ENCODE peak calls at places on chromosomes 7 and 10, in six cellular contexts. One of them, this sample, is unnamed.

GRCh38 chr10:85490431-85490830 is 876.2 kb downstream of the GRID1 start:
- DNase-seq in HepG2: no peak
- DNase-seq in HCT116: no peak
- DNase-seq in H1: no peak
- DNase-seq in A549: no peak
- DNase-seq in K562: no peak
- DNase-seq in this sample: no peak

GRCh38 chr7:104967088-104967487 is 46.9 kb upstream of the KMT2E start:
- DNase-seq in HepG2: no peak
- DNase-seq in HCT116: no peak
- DNase-seq in H1: no peak
- DNase-seq in A549: no peak
- DNase-seq in K562: peak; percentile 81
- DNase-seq in this sample: peak; percentile 58

GRCh38 chr7:69402696-69403095 is 195.6 kb upstream of the AUTS2 start:
- DNase-seq in HepG2: no peak
- DNase-seq in HCT116: no peak
- DNase-seq in H1: no peak
- DNase-seq in A549: peak; percentile 38
- DNase-seq in K562: no peak
- DNase-seq in this sample: no peak

GRCh38 chr10:77970869-77971803 is 44.6 kb upstream of the DLG5 start:
- DNase-seq in HepG2: peak; percentile 92
- DNase-seq in HCT116: no peak
- DNase-seq in H1: no peak
- DNase-seq in A549: peak; percentile 49
- DNase-seq in K562: peak; percentile 91
- DNase-seq in this sample: peak; percentile 98

GRCh38 chr10:119395287-119396007 is 147.1 kb downstream of the RGS10 start:
- DNase-seq in HepG2: no peak
- DNase-seq in HCT116: no peak
- DNase-seq in H1: no peak
- DNase-seq in A549: no peak
- DNase-seq in K562: no peak
- DNase-seq in this sample: peak; percentile 33

GRCh38 chr7:137820156-137820555 is 26.6 kb downstream of the DGKI start:
- DNase-seq in HepG2: no peak
- DNase-seq in HCT116: no peak
- DNase-seq in H1: no peak
- DNase-seq in A549: no peak
- DNase-seq in K562: no peak
- DNase-seq in this sample: no peak

GRCh38 chr10:96089670-96090462 is 40.2 kb upstream of the ZNF518A start:
- DNase-seq in HepG2: peak; percentile 93
- DNase-seq in HCT116: peak; percentile 85
- DNase-seq in H1: peak; percentile 67
- DNase-seq in A549: peak; percentile 98
- DNase-seq in K562: peak; percentile 96
- DNase-seq in this sample: peak; percentile 96

GRCh38 chr10:110803830-110804338 is 67.8 kb upstream of the PDCD4 start:
- DNase-seq in HepG2: peak; percentile 45
- DNase-seq in HCT116: no peak
- DNase-seq in H1: peak; percentile 57
- DNase-seq in A549: peak; percentile 50
- DNase-seq in K562: peak; percentile 42
- DNase-seq in this sample: peak; percentile 24

GRCh38 chr10:96724621-96725020 is 4.3 kb upstream of the PIK3AP1 start:
- DNase-seq in HepG2: no peak
- DNase-seq in HCT116: no peak
- DNase-seq in H1: no peak
- DNase-seq in A549: no peak
- DNase-seq in K562: no peak
- DNase-seq in this sample: no peak

GRCh38 chr10:20963056-20963455 is 65.9 kb upstream of the NEBL start:
- DNase-seq in HepG2: no peak
- DNase-seq in HCT116: no peak
- DNase-seq in H1: no peak
- DNase-seq in A549: no peak
- DNase-seq in K562: no peak
- DNase-seq in this sample: no peak

GRCh38 chr7:151697942-151698341 is 178.2 kb upstream of the RHEB start:
- DNase-seq in HepG2: no peak
- DNase-seq in HCT116: no peak
- DNase-seq in H1: no peak
- DNase-seq in A549: no peak
- DNase-seq in K562: no peak
- DNase-seq in this sample: no peak

GRCh38 chr7:117137868-117138267 is 184.6 kb downstream of the ST7 start:
- DNase-seq in HepG2: no peak
- DNase-seq in HCT116: no peak
- DNase-seq in H1: no peak
- DNase-seq in A549: no peak
- DNase-seq in K562: no peak
- DNase-seq in this sample: no peak

GRCh38 chr10:118694848-118695247 is 59.9 kb downstream of the CACUL1 start:
- DNase-seq in HepG2: no peak
- DNase-seq in HCT116: no peak
- DNase-seq in H1: no peak
- DNase-seq in A549: no peak
- DNase-seq in K562: no peak
- DNase-seq in this sample: peak; percentile 86

GRCh38 chr7:50359995-50360925 is 55.7 kb downstream of the IKZF1 start:
- DNase-seq in HepG2: no peak
- DNase-seq in HCT116: no peak
- DNase-seq in H1: no peak
- DNase-seq in A549: no peak
- DNase-seq in K562: peak; percentile 87
- DNase-seq in this sample: no peak

GRCh38 chr10:88038268-88038667 is 174.8 kb downstream of the PTEN start:
- DNase-seq in HepG2: no peak
- DNase-seq in HCT116: no peak
- DNase-seq in H1: no peak
- DNase-seq in A549: peak; percentile 5
- DNase-seq in K562: no peak
- DNase-seq in this sample: peak; percentile 92

GRCh38 chr7:105838273-105839141 is 37.9 kb downstream of the ATXN7L1 start:
- DNase-seq in HepG2: no peak
- DNase-seq in HCT116: no peak
- DNase-seq in H1: no peak
- DNase-seq in A549: peak; percentile 21
- DNase-seq in K562: no peak
- DNase-seq in this sample: peak; percentile 73

GRCh38 chr10:11805792-11806191 is 17.4 kb upstream of the PROSER2 start:
- DNase-seq in HepG2: no peak
- DNase-seq in HCT116: no peak
- DNase-seq in H1: no peak
- DNase-seq in A549: no peak
- DNase-seq in K562: no peak
- DNase-seq in this sample: no peak

GRCh38 chr7:137975223-137975622 is 26.7 kb downstream of the CREB3L2 start:
- DNase-seq in HepG2: no peak
- DNase-seq in HCT116: no peak
- DNase-seq in H1: no peak
- DNase-seq in A549: no peak
- DNase-seq in K562: peak; percentile 61
- DNase-seq in this sample: peak; percentile 85

GRCh38 chr7:90222811-90223725 is 11.5 kb downstream of the STEAP2 start:
- DNase-seq in HepG2: peak; percentile 28
- DNase-seq in HCT116: no peak
- DNase-seq in H1: no peak
- DNase-seq in A549: peak; percentile 72
- DNase-seq in K562: no peak
- DNase-seq in this sample: peak; percentile 68

GRCh38 chr7:66778201-66778600 is 37.7 kb downstream of the RABGEF1 start:
- DNase-seq in HepG2: no peak
- DNase-seq in HCT116: no peak
- DNase-seq in H1: no peak
- DNase-seq in A549: no peak
- DNase-seq in K562: no peak
- DNase-seq in this sample: peak; percentile 65

GRCh38 chr7:32582036-32582435 is 86.7 kb downstream of the AVL9 start:
- DNase-seq in HepG2: no peak
- DNase-seq in HCT116: no peak
- DNase-seq in H1: no peak
- DNase-seq in A549: no peak
- DNase-seq in K562: no peak
- DNase-seq in this sample: peak; percentile 35

GRCh38 chr10:13690281-13690825 is 103.6 kb downstream of the PRPF18 start:
- DNase-seq in HepG2: no peak
- DNase-seq in HCT116: no peak
- DNase-seq in H1: peak; percentile 56
- DNase-seq in A549: no peak
- DNase-seq in K562: no peak
- DNase-seq in this sample: no peak

GRCh38 chr10:45235823-45236222 is 79.6 kb downstream of the OR13A1 start:
- DNase-seq in HepG2: no peak
- DNase-seq in HCT116: no peak
- DNase-seq in H1: no peak
- DNase-seq in A549: no peak
- DNase-seq in K562: no peak
- DNase-seq in this sample: peak; percentile 7

GRCh38 chr7:4025211-4025610 is 656.9 kb upstream of the FOXK1 start:
- DNase-seq in HepG2: no peak
- DNase-seq in HCT116: no peak
- DNase-seq in H1: no peak
- DNase-seq in A549: no peak
- DNase-seq in K562: no peak
- DNase-seq in this sample: no peak

GRCh38 chr7:4024133-4024532 is 658.0 kb upstream of the FOXK1 start:
- DNase-seq in HepG2: no peak
- DNase-seq in HCT116: no peak
- DNase-seq in H1: no peak
- DNase-seq in A549: no peak
- DNase-seq in K562: no peak
- DNase-seq in this sample: no peak

GRCh38 chr7:4028221-4028620 is 653.9 kb upstream of the FOXK1 start:
- DNase-seq in HepG2: no peak
- DNase-seq in HCT116: no peak
- DNase-seq in H1: no peak
- DNase-seq in A549: no peak
- DNase-seq in K562: no peak
- DNase-seq in this sample: no peak

GRCh38 chr7:4025694-4026615 is 656.1 kb upstream of the FOXK1 start:
- DNase-seq in HepG2: no peak
- DNase-seq in HCT116: no peak
- DNase-seq in H1: no peak
- DNase-seq in A549: no peak
- DNase-seq in K562: no peak
- DNase-seq in this sample: no peak

DNA sequence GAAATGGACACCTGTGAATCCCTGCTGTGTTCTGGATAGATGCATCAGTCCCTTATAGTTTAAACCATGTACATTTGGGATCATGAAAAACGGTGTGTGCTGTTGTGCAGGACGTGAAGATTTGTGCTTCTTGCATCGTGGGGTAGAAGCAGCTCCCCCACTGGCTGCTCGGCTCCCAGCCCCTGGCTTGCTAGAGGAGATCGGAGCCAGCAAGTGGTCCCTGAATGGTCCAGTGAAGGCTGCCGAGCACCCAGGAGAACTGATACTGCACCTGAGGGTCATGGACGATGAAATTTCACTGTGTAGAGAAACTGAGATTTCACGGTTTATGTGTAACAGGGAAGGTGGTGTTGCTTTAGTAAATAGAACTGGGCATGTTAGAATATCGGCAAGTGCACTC is 655.2 kb upstream of the FOXK1 start:
- DNase-seq in HepG2: no peak
- DNase-seq in HCT116: no peak
- DNase-seq in H1: no peak
- DNase-seq in A549: no peak
- DNase-seq in K562: no peak
- DNase-seq in this sample: no peak
- TF ChIP-seq CEBPB in HepG2: no peak
- TF ChIP-seq CEBPB in HCT116: no peak
- TF ChIP-seq CEBPB in H1: no peak
- TF ChIP-seq CEBPB in A549: no peak
- TF ChIP-seq CEBPB in K562: no peak
- TF ChIP-seq CEBPB in this sample: no peak

GRCh38 chr10:29851241-29851640 is 208.1 kb downstream of the JCAD start:
- DNase-seq in HepG2: no peak
- DNase-seq in HCT116: no peak
- DNase-seq in H1: no peak
- DNase-seq in A549: no peak
- DNase-seq in K562: no peak
- DNase-seq in this sample: no peak
- H3K4me2 ChIP-seq in HepG2: no peak overlapping the region
- H3K4me2 ChIP-seq in HCT116: no peak overlapping the region
- H3K4me2 ChIP-seq in H1: no peak overlapping the region
- H3K4me2 ChIP-seq in A549: no peak overlapping the region
- H3K4me2 ChIP-seq in K562: no peak overlapping the region
- H3K4me2 ChIP-seq in this sample: no peak overlapping the region

GRCh38 chr10:103491729-103492364 is 1.7 kb upstream of the NEURL1 start:
- DNase-seq in HepG2: peak; percentile 25
- DNase-seq in HCT116: peak; percentile 44
- DNase-seq in H1: no peak
- DNase-seq in A549: peak; percentile 77
- DNase-seq in K562: peak; percentile 12
- DNase-seq in this sample: peak; percentile 98
- TF ChIP-seq CEBPB in HepG2: no peak
- TF ChIP-seq CEBPB in HCT116: no peak
- TF ChIP-seq CEBPB in H1: no peak
- TF ChIP-seq CEBPB in A549: no peak
- TF ChIP-seq CEBPB in K562: no peak
- TF ChIP-seq CEBPB in this sample: no peak

GRCh38 chr7:40828686-40829085 is 693.9 kb downstream of the SUGCT start:
- DNase-seq in HepG2: no peak
- DNase-seq in HCT116: no peak
- DNase-seq in H1: no peak
- DNase-seq in A549: no peak
- DNase-seq in K562: no peak
- DNase-seq in this sample: no peak

GRCh38 chr7:40822861-40823260 is 688.1 kb downstream of the SUGCT start:
- DNase-seq in HepG2: no peak
- DNase-seq in HCT116: no peak
- DNase-seq in H1: no peak
- DNase-seq in A549: no peak
- DNase-seq in K562: no peak
- DNase-seq in this sample: peak; percentile 42

GRCh38 chr7:40827217-40828085 is 692.6 kb downstream of the SUGCT start:
- DNase-seq in HepG2: no peak
- DNase-seq in HCT116: no peak
- DNase-seq in H1: no peak
- DNase-seq in A549: no peak
- DNase-seq in K562: no peak
- DNase-seq in this sample: no peak

GRCh38 chr7:40826419-40827216 is 691.8 kb downstream of the SUGCT start:
- DNase-seq in HepG2: peak; percentile 1
- DNase-seq in HCT116: no peak
- DNase-seq in H1: no peak
- DNase-seq in A549: no peak
- DNase-seq in K562: no peak
- DNase-seq in this sample: peak; percentile 73

DNA sequence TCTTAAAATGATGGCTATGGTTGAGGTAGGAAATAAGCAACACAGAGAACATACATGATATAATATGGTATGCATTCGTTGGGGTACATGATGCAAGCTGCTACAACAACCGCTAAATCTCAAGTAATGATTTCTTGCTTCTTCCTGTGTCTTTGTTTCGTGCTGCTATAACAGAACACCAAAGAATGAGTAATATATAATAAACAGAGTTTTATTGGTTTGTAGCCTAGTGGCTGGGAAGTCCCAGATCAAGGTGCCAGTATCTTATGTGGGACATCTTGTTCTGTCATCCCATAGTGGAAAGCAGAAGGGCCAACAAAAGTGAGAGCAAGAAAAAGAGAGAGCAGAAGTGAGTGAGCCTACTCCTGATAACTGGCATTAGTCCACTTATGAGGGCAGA is 689.7 kb downstream of the SUGCT start:
- DNase-seq in HepG2: no peak
- DNase-seq in HCT116: no peak
- DNase-seq in H1: no peak
- DNase-seq in A549: no peak
- DNase-seq in K562: no peak
- DNase-seq in this sample: peak; percentile 11
- H3K4me2 ChIP-seq in HepG2: no peak overlapping the region
- H3K4me2 ChIP-seq in HCT116: no peak overlapping the region
- H3K4me2 ChIP-seq in H1: no peak overlapping the region
- H3K4me2 ChIP-seq in A549: no peak overlapping the region
- H3K4me2 ChIP-seq in K562: no peak overlapping the region
- H3K4me2 ChIP-seq in this sample: no peak overlapping the region

This sample was measured in IMR-90.